ENCODE peak calls at places on chromosomes 6 and 20, in five cellular contexts. M, A, V, H and B are unnamed samples.

GRCh38 chr6:36243562-36244212 is 26.2 kb upstream of the PNPLA1 start:
- DNase-seq in M (no peak), V (no peak), H (no peak), A (no peak), B (no peak)

GRCh38 chr6:146544783-146545182 is 1.1 kb downstream of the RAB32 start:
- DNase-seq in H (no peak), M (no peak), V (no peak), A (no peak), B (no peak)

GRCh38 chr6:143700684-143701342 is 23.0 kb downstream of the PHACTR2 start:
- DNase-seq in V (peak), H (no peak), A (no peak), M (no peak), B (no peak)

GRCh38 chr20:22371843-22372242 is 212.5 kb downstream of the FOXA2 start:
- DNase-seq in A (no peak), V (no peak), H (peak), M (no peak), B (no peak)

GRCh38 chr6:15088904-15089568 is 156.8 kb upstream of the JARID2 start:
- DNase-seq in M (no peak), A (no peak), H (no peak), V (no peak), B (no peak)

GRCh38 chr20:22495172-22495571 is 89.2 kb downstream of the FOXA2 start:
- DNase-seq in H (no peak), A (no peak), V (no peak), M (no peak), B (no peak)

GRCh38 chr6:63452117-63452516 is 120.2 kb upstream of the LOC128125822 start:
- DNase-seq in A (no peak), H (no peak), V (no peak), M (no peak), B (no peak)

GRCh38 chr6:132952998-132953397 is 138.6 kb downstream of the RPS12 start:
- DNase-seq in V (no peak), A (no peak), H (no peak), M (no peak), B (no peak)

GRCh38 chr6:84551797-84552196 is 212.6 kb downstream of the TBX18 start:
- DNase-seq in M (no peak), V (no peak), A (no peak), H (no peak), B (no peak)

GRCh38 chr20:17872920-17873319 is 95.7 kb downstream of the SNX5 start:
- DNase-seq in V (no peak), A (no peak), M (no peak), H (no peak), B (no peak)